ENCODE peak calls at places on chromosomes 13 and 19, in eight cellular contexts. One of them, this sample, is unnamed.

GRCh38 chr19:15283141-15283885 is 49.0 kb downstream of the BRD4 start:
- DNase-seq in stimulated activated CD8-positive, alpha-beta memory T cell treated with anti-CD3 and anti-CD28 coated beads, Interleukin-4, amount 100 ng/mL, for 48 hours: peak; percentile 59
- DNase-seq in activated CD4-positive, CD25-positive, alpha-beta regulatory T cell treated with anti-CD3 and anti-CD28 coated beads, Interleukin-2, amount 50 U/mL, for 16 hours: no peak
- DNase-seq in adrenal gland: no peak
- DNase-seq in A549: no peak
- DNase-seq in foreskin fibroblast: no peak
- DNase-seq in HFF-Myc: no peak
- DNase-seq in HuH-7: no peak
- DNase-seq in this sample: no peak

GRCh38 chr19:35609881-35610353 is 2.6 kb upstream of the HAUS5 start:
- DNase-seq in HFF-Myc: no peak
- DNase-seq in stimulated activated CD8-positive, alpha-beta memory T cell treated with anti-CD3 and anti-CD28 coated beads, Interleukin-4, amount 100 ng/mL, for 48 hours: no peak
- DNase-seq in adrenal gland: no peak
- DNase-seq in A549: no peak
- DNase-seq in foreskin fibroblast: no peak
- DNase-seq in activated CD4-positive, CD25-positive, alpha-beta regulatory T cell treated with anti-CD3 and anti-CD28 coated beads, Interleukin-2, amount 50 U/mL, for 16 hours: no peak
- DNase-seq in HuH-7: no peak
- DNase-seq in this sample: no peak

GRCh38 chr19:12792048-12792852 is 964 bp downstream of the JUNB start:
- DNase-seq in activated CD4-positive, CD25-positive, alpha-beta regulatory T cell treated with anti-CD3 and anti-CD28 coated beads, Interleukin-2, amount 50 U/mL, for 16 hours: peak; percentile 64
- DNase-seq in stimulated activated CD8-positive, alpha-beta memory T cell treated with anti-CD3 and anti-CD28 coated beads, Interleukin-4, amount 100 ng/mL, for 48 hours: peak; percentile 81
- DNase-seq in adrenal gland: peak; percentile 83
- DNase-seq in A549: peak; percentile 60
- DNase-seq in HFF-Myc: no peak
- DNase-seq in foreskin fibroblast: no peak
- DNase-seq in HuH-7: no peak
- DNase-seq in this sample: no peak

GRCh38 chr19:5627395-5627904 is 4.6 kb downstream of the SAFB start:
- DNase-seq in activated CD4-positive, CD25-positive, alpha-beta regulatory T cell treated with anti-CD3 and anti-CD28 coated beads, Interleukin-2, amount 50 U/mL, for 16 hours: no peak
- DNase-seq in HuH-7: no peak
- DNase-seq in A549: no peak
- DNase-seq in foreskin fibroblast: peak; percentile 51
- DNase-seq in HFF-Myc: peak; percentile 40
- DNase-seq in adrenal gland: peak; percentile 73
- DNase-seq in stimulated activated CD8-positive, alpha-beta memory T cell treated with anti-CD3 and anti-CD28 coated beads, Interleukin-4, amount 100 ng/mL, for 48 hours: peak; percentile 67
- DNase-seq in this sample: no peak

GRCh38 chr13:100112186-100112838 is 23.4 kb downstream of the PCCA start:
- DNase-seq in adrenal gland: no peak
- DNase-seq in activated CD4-positive, CD25-positive, alpha-beta regulatory T cell treated with anti-CD3 and anti-CD28 coated beads, Interleukin-2, amount 50 U/mL, for 16 hours: no peak
- DNase-seq in A549: no peak
- DNase-seq in HFF-Myc: no peak
- DNase-seq in HuH-7: no peak
- DNase-seq in stimulated activated CD8-positive, alpha-beta memory T cell treated with anti-CD3 and anti-CD28 coated beads, Interleukin-4, amount 100 ng/mL, for 48 hours: no peak
- DNase-seq in foreskin fibroblast: no peak
- DNase-seq in this sample: no peak

GRCh38 chr19:34246340-34246739 is 8.0 kb upstream of the GARRE1 start:
- DNase-seq in stimulated activated CD8-positive, alpha-beta memory T cell treated with anti-CD3 and anti-CD28 coated beads, Interleukin-4, amount 100 ng/mL, for 48 hours: no peak
- DNase-seq in adrenal gland: no peak
- DNase-seq in HuH-7: no peak
- DNase-seq in foreskin fibroblast: no peak
- DNase-seq in activated CD4-positive, CD25-positive, alpha-beta regulatory T cell treated with anti-CD3 and anti-CD28 coated beads, Interleukin-2, amount 50 U/mL, for 16 hours: no peak
- DNase-seq in A549: no peak
- DNase-seq in HFF-Myc: no peak
- DNase-seq in this sample: no peak

GRCh38 chr19:13017306-13018036 is 22.2 kb downstream of the NFIX start:
- DNase-seq in adrenal gland: no peak
- DNase-seq in stimulated activated CD8-positive, alpha-beta memory T cell treated with anti-CD3 and anti-CD28 coated beads, Interleukin-4, amount 100 ng/mL, for 48 hours: no peak
- DNase-seq in HuH-7: no peak
- DNase-seq in activated CD4-positive, CD25-positive, alpha-beta regulatory T cell treated with anti-CD3 and anti-CD28 coated beads, Interleukin-2, amount 50 U/mL, for 16 hours: no peak
- DNase-seq in HFF-Myc: no peak
- DNase-seq in foreskin fibroblast: no peak
- DNase-seq in A549: no peak
- DNase-seq in this sample: no peak

GRCh38 chr13:28034256-28034655 is 45.8 kb upstream of the URAD start:
- DNase-seq in A549: no peak
- DNase-seq in adrenal gland: no peak
- DNase-seq in stimulated activated CD8-positive, alpha-beta memory T cell treated with anti-CD3 and anti-CD28 coated beads, Interleukin-4, amount 100 ng/mL, for 48 hours: no peak
- DNase-seq in HFF-Myc: no peak
- DNase-seq in activated CD4-positive, CD25-positive, alpha-beta regulatory T cell treated with anti-CD3 and anti-CD28 coated beads, Interleukin-2, amount 50 U/mL, for 16 hours: no peak
- DNase-seq in HuH-7: no peak
- DNase-seq in foreskin fibroblast: no peak
- DNase-seq in this sample: no peak

GRCh38 chr19:33508431-33508830 is 13.2 kb downstream of the PEPD start:
- DNase-seq in adrenal gland: no peak
- DNase-seq in HuH-7: no peak
- DNase-seq in activated CD4-positive, CD25-positive, alpha-beta regulatory T cell treated with anti-CD3 and anti-CD28 coated beads, Interleukin-2, amount 50 U/mL, for 16 hours: no peak
- DNase-seq in stimulated activated CD8-positive, alpha-beta memory T cell treated with anti-CD3 and anti-CD28 coated beads, Interleukin-4, amount 100 ng/mL, for 48 hours: no peak
- DNase-seq in A549: no peak
- DNase-seq in foreskin fibroblast: no peak
- DNase-seq in HFF-Myc: no peak
- DNase-seq in this sample: no peak

GRCh38 chr19:1401138-1401888 is at the start of gene GAMT:
- DNase-seq in A549: no peak
- DNase-seq in foreskin fibroblast: no peak
- DNase-seq in activated CD4-positive, CD25-positive, alpha-beta regulatory T cell treated with anti-CD3 and anti-CD28 coated beads, Interleukin-2, amount 50 U/mL, for 16 hours: no peak
- DNase-seq in HFF-Myc: no peak
- DNase-seq in HuH-7: peak; percentile 74
- DNase-seq in adrenal gland: no peak
- DNase-seq in stimulated activated CD8-positive, alpha-beta memory T cell treated with anti-CD3 and anti-CD28 coated beads, Interleukin-4, amount 100 ng/mL, for 48 hours: peak; percentile 72
- DNase-seq in this sample: no peak

GRCh38 chr19:57672466-57672865 is 3.7 kb downstream of the ZSCAN4 start:
- DNase-seq in foreskin fibroblast: no peak
- DNase-seq in stimulated activated CD8-positive, alpha-beta memory T cell treated with anti-CD3 and anti-CD28 coated beads, Interleukin-4, amount 100 ng/mL, for 48 hours: no peak
- DNase-seq in HuH-7: no peak
- DNase-seq in A549: no peak
- DNase-seq in adrenal gland: no peak
- DNase-seq in HFF-Myc: no peak
- DNase-seq in activated CD4-positive, CD25-positive, alpha-beta regulatory T cell treated with anti-CD3 and anti-CD28 coated beads, Interleukin-2, amount 50 U/mL, for 16 hours: no peak
- DNase-seq in this sample: no peak

This sample was measured in type B pancreatic cell.